ENCODE peak calls at places on chromosomes 12 and 14, in eight cellular contexts. W, J, E, S, T, C, N and K are unnamed samples.
A peak's percentile ranks its signal among the peaks of the same experiment; 100 is the strongest.

GRCh38 chr12:132638541-132639408 is 20.2 kb downstream of the P2RX2 start:
- DNase-seq in W (no peak), J (no peak), N (no peak), T (no peak), C (no peak), S (peak; percentile 59), E (peak; percentile 58), K (peak; percentile 26)

GRCh38 chr14:70789361-70789760 is 20.0 kb downstream of the MAP3K9 start:
- DNase-seq in T (no peak), E (no peak), W (peak; percentile 73), J (no peak), S (no peak), C (no peak), N (no peak), K (no peak)

GRCh38 chr12:95721320-95721719 is 69.2 kb downstream of the NTN4 start:
- DNase-seq in N (no peak), E (peak; percentile 34), C (no peak), T (no peak), W (no peak), J (no peak), S (no peak), K (no peak)

GRCh38 chr14:74942608-74943007 is 12.8 kb downstream of the PGF start:
- DNase-seq in N (no peak), T (no peak), C (no peak), W (no peak), E (no peak), S (no peak), J (no peak), K (no peak)

GRCh38 chr12:75658826-75659823 is 147.7 kb upstream of the KRR1 start:
- DNase-seq in J (no peak), S (peak; percentile 77), W (no peak), C (peak; percentile 9), N (no peak), E (no peak), T (peak; percentile 85), K (no peak)

GRCh38 chr12:56040963-56041578 is 647 bp upstream of the RPS26 start:
- DNase-seq in T (no peak), C (no peak), N (no peak), E (no peak), S (no peak), W (peak; percentile 40), J (no peak), K (no peak)

GRCh38 chr12:124381454-124382207 is 86.7 kb downstream of the RFLNA start:
- DNase-seq in W (peak; percentile 95), N (peak; percentile 96), C (no peak), S (peak; percentile 85), T (no peak), E (no peak), J (peak; percentile 92), K (no peak)

GRCh38 chr12:49264466-49264872 is 413 bp upstream of the TUBA1C start:
- DNase-seq in S (no peak), N (no peak), W (no peak), J (peak; percentile 55), C (peak; percentile 63), T (no peak), E (no peak), K (no peak)

GRCh38 chr14:61064866-61065265 is 83.8 kb downstream of the SLC38A6 start:
- DNase-seq in T (no peak), C (no peak), N (no peak), J (no peak), E (no peak), W (no peak), S (no peak), K (no peak)

GRCh38 chr14:19800282-19801117 is 3.1 kb upstream of the OR4N2 start:
- DNase-seq in J (no peak), C (no peak), W (no peak), S (no peak), N (no peak), T (no peak), E (no peak), K (no peak)

GRCh38 chr14:85420707-85421106 is 109.2 kb upstream of the FLRT2 start:
- DNase-seq in W (no peak), E (no peak), N (no peak), S (no peak), J (no peak), T (no peak), C (no peak), K (no peak)

GRCh38 chr12:13853471-13853870 is 127.9 kb downstream of the GRIN2B start:
- DNase-seq in J (no peak), C (no peak), E (no peak), T (no peak), N (no peak), W (no peak), S (no peak), K (no peak)

GRCh38 chr12:93918262-93918661 is 230.1 kb upstream of the PLXNC1 start:
- DNase-seq in N (no peak), J (no peak), E (no peak), W (no peak), T (no peak), C (no peak), S (no peak), K (no peak)

GRCh38 chr12:42343721-42344120 is 17.8 kb downstream of the PPHLN1 start:
- DNase-seq in J (no peak), N (no peak), C (no peak), E (no peak), T (no peak), W (no peak), S (no peak), K (no peak)

GRCh38 chr12:29234965-29235364 is 85.9 kb downstream of the FAR2 start:
- DNase-seq in N (no peak), E (no peak), C (no peak), J (no peak), T (no peak), W (no peak), S (peak; percentile 97), K (no peak)

GRCh38 chr14:77141592-77142288 is at the start of gene ZDHHC22:
- DNase-seq in W (no peak), N (no peak), E (no peak), C (no peak), J (no peak), S (no peak), T (no peak), K (no peak)

GRCh38 chr12:21296348-21296747 is 38.4 kb downstream of the SLCO1A2 start:
- DNase-seq in N (no peak), E (no peak), S (no peak), J (no peak), C (no peak), W (no peak), T (no peak), K (no peak)
- H3K4me3 ChIP-seq in N (no peak overlapping the region), E (no peak overlapping the region), S (no peak overlapping the region), J (no peak overlapping the region), C (no peak overlapping the region), W (no peak overlapping the region), T (no peak overlapping the region), K (no peak overlapping the region)

GRCh38 chr14:73283592-73284379 is 46.5 kb downstream of the PAPLN start:
- DNase-seq in C (no peak), J (no peak), N (no peak), W (no peak), E (no peak), T (no peak), S (no peak), K (no peak)
- TF ChIP-seq CTCF in C (no peak), J (no peak), N (no peak), W (no peak), E (no peak), T (peak; percentile 8), S (no peak), K (peak; percentile 48)

GRCh38 chr14:30641207-30641606 is 19.1 kb downstream of the SCFD1 start:
- DNase-seq in T (no peak), S (no peak), C (no peak), E (no peak), W (no peak), J (no peak), N (no peak), K (no peak)
- H3K36me3 ChIP-seq in T (peaks cover 24% of the 10 kb centered on the region), S (peaks cover 3% of the 10 kb centered on the region), C (peaks cover 70% of the 10 kb centered on the region), E (no peaks in the 10 kb centered on the region), W (no peaks in the 10 kb centered on the region), J (peaks cover 72% of the 10 kb centered on the region), N (peaks cover 83% of the 10 kb centered on the region), K (no peaks in the 10 kb centered on the region)

DNA sequence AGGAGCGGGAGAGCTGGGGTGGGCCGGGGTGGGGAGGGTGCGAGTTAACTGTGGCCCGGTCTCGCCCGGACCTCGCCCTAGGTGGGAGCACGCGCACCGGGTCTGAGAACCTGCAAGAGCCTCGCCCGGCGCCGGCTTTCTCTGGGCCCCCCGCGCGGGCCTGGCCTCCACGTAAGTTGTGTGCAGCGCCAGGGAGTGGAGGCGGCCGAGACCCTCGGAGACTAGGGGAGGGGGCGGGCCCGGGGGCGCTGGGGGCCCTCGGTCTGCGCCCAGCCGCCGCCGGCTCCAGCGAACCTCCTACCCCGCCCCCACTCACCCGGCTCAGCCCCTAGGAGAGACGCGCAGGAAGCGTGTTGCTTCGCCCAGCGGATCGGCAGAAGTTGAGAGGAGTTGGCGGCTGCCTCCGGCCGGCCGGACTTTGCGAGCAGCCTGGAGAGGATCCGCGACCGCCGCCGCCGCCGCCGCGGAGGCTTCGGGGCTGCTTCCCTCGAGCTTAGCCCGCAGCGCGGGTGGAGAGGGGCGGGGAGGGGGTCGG is at the start of gene PRMT8:
- DNase-seq in T (no peak), S (no peak), N (no peak), C (no peak), E (peak; percentile 18), W (no peak), J (no peak), K (no peak)
- H3K4me3 ChIP-seq in T (no peak within 1 kb of the TSS), S (no peak within 1 kb of the TSS), N (peak within 1 kb of the TSS; percentile 64), C (no peak within 1 kb of the TSS), E (no peak within 1 kb of the TSS), W (no peak within 1 kb of the TSS), J (no peak within 1 kb of the TSS), K (no peak within 1 kb of the TSS)

GRCh38 chr14:49497267-49497666 is 88.9 kb downstream of the RPS29 start:
- DNase-seq in J (no peak), W (no peak), N (no peak), E (no peak), S (no peak), C (no peak), T (no peak), K (no peak)

GRCh38 chr14:49492151-49492550 is 94.0 kb downstream of the RPS29 start:
- DNase-seq in C (no peak), N (no peak), E (no peak), S (no peak), T (no peak), W (no peak), J (no peak), K (no peak)

GRCh38 chr14:49497725-49498348 is 88.3 kb downstream of the RPS29 start:
- DNase-seq in W (no peak), N (no peak), T (peak; percentile 72), J (no peak), S (peak; percentile 78), C (peak; percentile 33), E (peak; percentile 69), K (peak; percentile 31)
- TF ChIP-seq CTCF in W (peak; percentile 75), N (peak; percentile 84), T (peak; percentile 41), J (peak; percentile 86), S (peak; percentile 53), C (peak; percentile 51), E (peak; percentile 84), K (peak; percentile 77)

GRCh38 chr14:23070262-23071129 is 13.2 kb upstream of the CDH24 start:
- DNase-seq in S (no peak), T (no peak), W (no peak), C (peak; percentile 36), J (no peak), N (no peak), E (no peak), K (no peak)
- H3K36me3 ChIP-seq in S (peaks cover 32% of the 10 kb centered on the region), T (peaks cover 40% of the 10 kb centered on the region), W (no peaks in the 10 kb centered on the region), C (peaks cover 76% of the 10 kb centered on the region), J (peaks cover 77% of the 10 kb centered on the region), N (peaks cover 66% of the 10 kb centered on the region), E (peaks cover 7% of the 10 kb centered on the region), K (peaks cover 12% of the 10 kb centered on the region)